ENCODE peak calls at places on chromosomes 6 and 20, in nine cellular contexts. E is prostate gland, S is uterus, B is spleen, I is Peyer's patch, V is ovary, U is HCT116, K is transverse colon, J is stomach. P is an unnamed sample. For H3K4me1, the result is how much of the 10 kb centered on the place peaks cover.

GRCh38 chr6:106167105-106167814 is 81.1 kb downstream of the PRDM1 start:
- DNase-seq in I (no peak), V (no peak), J (no peak), S (no peak), B (no peak), U (no peak), K (no peak), E (no peak), P (no peak)

GRCh38 chr20:56865055-56865454 is 235.9 kb downstream of the TFAP2C start:
- DNase-seq in B (no peak), U (no peak), V (no peak), E (peak), K (peak), I (no peak), S (no peak), J (no peak), P (no peak)

GRCh38 chr20:59783020-59784010 is 150.1 kb downstream of the SYCP2 start:
- DNase-seq in V (peak), S (peak), I (no peak), U (peak), K (peak), E (peak), B (no peak), J (peak), P (no peak)

GRCh38 chr6:91782789-91783188 is 1195.9 kb upstream of the MAP3K7 start:
- DNase-seq in K (no peak), U (no peak), I (no peak), S (no peak), B (no peak), V (no peak), E (no peak), J (no peak), P (no peak)

GRCh38 chr6:134466751-134467525 is 149.0 kb upstream of the SGK1 start:
- DNase-seq in S (no peak), B (no peak), V (no peak), E (no peak), K (no peak), J (no peak), U (no peak), I (no peak), P (no peak)

GRCh38 chr20:8305449-8305978 is 173.4 kb downstream of the PLCB1 start:
- DNase-seq in I (peak), U (peak), S (no peak), V (no peak), B (peak), J (peak), E (peak), K (peak), P (peak)

GRCh38 chr20:16257813-16258430 is 315.3 kb downstream of the KIF16B start:
- DNase-seq in K (no peak), S (no peak), J (no peak), E (no peak), I (no peak), U (no peak), V (no peak), B (no peak), P (no peak)

GRCh38 chr6:34227656-34228421 is 8.8 kb upstream of the HMGA1 start:
- DNase-seq in E (no peak), V (no peak), I (no peak), K (no peak), B (peak), J (no peak), U (no peak), S (no peak), P (peak)

GRCh38 chr20:35296101-35296554 is 3.9 kb upstream of the FAM83C start:
- DNase-seq in B (peak), I (no peak), U (no peak), E (no peak), K (no peak), S (no peak), V (no peak), J (no peak), P (no peak)

GRCh38 chr20:58084566-58084965 is 143.9 kb downstream of the ANKRD60 start:
- DNase-seq in U (no peak), K (no peak), I (no peak), B (no peak), V (no peak), J (no peak), E (no peak), S (no peak), P (no peak)

GRCh38 chr6:14290448-14291388 is 173.1 kb downstream of the CD83 start:
- DNase-seq in U (no peak), B (no peak), E (no peak), J (no peak), K (no peak), S (no peak), V (no peak), I (no peak), P (no peak)
- H3K4me1 ChIP-seq in U (under half), B (under half), E (under half), J (under half), K (under half), S (under half), V (under half), I (under half), P (under half)

GRCh38 chr6:35733633-35734032 is 3.2 kb upstream of the ARMC12 start:
- DNase-seq in S (no peak), E (peak), J (peak), K (no peak), V (no peak), B (peak), I (no peak), U (no peak), P (no peak)

GRCh38 chr6:35737413-35738211 is 780 bp downstream of the ARMC12 start:
- DNase-seq in B (peak), S (no peak), J (no peak), V (no peak), U (peak), I (no peak), K (no peak), E (peak), P (no peak)

GRCh38 chr6:35735452-35735851 is 1.4 kb upstream of the ARMC12 start:
- DNase-seq in J (peak), B (peak), E (peak), I (no peak), U (no peak), S (no peak), K (peak), V (peak), P (no peak)

GRCh38 chr6:35736982-35737412 is at the start of gene ARMC12:
- DNase-seq in V (no peak), I (no peak), K (no peak), S (no peak), U (no peak), J (no peak), B (peak), E (no peak), P (no peak)

GRCh38 chr6:35736293-35736894 is 438 bp upstream of the ARMC12 start:
- DNase-seq in V (peak), U (no peak), I (peak), J (peak), S (peak), K (peak), E (peak), B (peak), P (peak)
- TF ChIP-seq POLR2A in V (no peak), U (no peak), I (no peak), J (no peak), S (no peak), K (no peak), E (no peak), B (no peak), P (no peak)

GRCh38 chr20:64049887-64050260 is 435 bp upstream of the SOX18 start:
- DNase-seq in V (no peak), I (no peak), U (no peak), K (no peak), B (no peak), E (no peak), J (no peak), S (no peak), P (no peak)

GRCh38 chr20:64051033-64051452 is 1.6 kb upstream of the SOX18 start:
- DNase-seq in V (no peak), B (no peak), I (no peak), J (no peak), U (no peak), E (no peak), S (no peak), K (no peak), P (no peak)

GRCh38 chr20:64049060-64049886 is at the start of gene SOX18:
- DNase-seq in K (no peak), S (no peak), V (no peak), I (no peak), J (no peak), E (no peak), B (peak), U (no peak), P (no peak)

GRCh38 chr20:64051532-64052325 is 2.3 kb upstream of the SOX18 start:
- DNase-seq in S (no peak), J (no peak), B (peak), K (no peak), V (no peak), E (no peak), I (no peak), U (no peak), P (no peak)

DNA sequence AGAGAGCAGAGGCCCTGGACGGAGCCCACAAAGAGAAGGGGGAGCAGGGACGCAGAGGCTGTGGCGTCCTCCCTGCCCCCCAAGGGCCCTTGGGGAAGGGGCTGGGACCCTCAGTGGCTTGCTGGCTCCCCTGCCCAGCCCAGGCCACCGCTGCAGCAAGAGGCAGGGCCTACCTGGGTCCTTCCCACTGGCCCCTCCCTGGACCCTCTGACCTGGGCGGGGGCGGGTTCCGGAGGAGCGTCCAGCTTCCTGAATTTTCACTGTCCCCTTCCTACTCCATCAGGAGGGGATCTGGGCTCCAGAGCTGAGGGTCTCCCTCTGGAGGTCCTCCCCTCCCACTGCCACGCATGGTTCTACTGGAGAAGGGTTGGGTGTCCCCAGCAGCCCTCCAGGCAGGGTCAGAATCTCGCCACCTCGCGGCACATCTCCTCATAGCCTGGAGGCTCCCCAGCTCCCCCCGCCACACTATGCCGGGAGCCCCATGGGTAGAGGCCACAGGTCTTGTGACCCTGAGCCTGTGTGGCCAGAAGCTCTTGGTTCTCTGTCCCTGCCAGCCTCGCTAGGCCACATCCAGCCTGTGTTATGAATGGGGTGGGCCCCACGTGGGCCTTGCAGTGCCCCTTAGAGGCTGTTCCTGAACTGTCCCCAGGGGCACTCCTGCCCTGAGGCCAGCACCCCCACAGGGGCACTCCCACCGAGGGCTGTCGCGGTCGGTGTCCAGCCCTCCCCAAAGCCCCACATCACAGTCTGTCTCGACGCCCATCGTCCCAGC is 1.0 kb upstream of the SOX18 start:
- DNase-seq in I (no peak), E (no peak), V (no peak), U (no peak), B (no peak), J (no peak), K (no peak), S (no peak), P (no peak)
- TF ChIP-seq CTCF in I (no peak), E (no peak), V (no peak), U (no peak), B (no peak), J (no peak), K (no peak), S (no peak), P (no peak)

DNA sequence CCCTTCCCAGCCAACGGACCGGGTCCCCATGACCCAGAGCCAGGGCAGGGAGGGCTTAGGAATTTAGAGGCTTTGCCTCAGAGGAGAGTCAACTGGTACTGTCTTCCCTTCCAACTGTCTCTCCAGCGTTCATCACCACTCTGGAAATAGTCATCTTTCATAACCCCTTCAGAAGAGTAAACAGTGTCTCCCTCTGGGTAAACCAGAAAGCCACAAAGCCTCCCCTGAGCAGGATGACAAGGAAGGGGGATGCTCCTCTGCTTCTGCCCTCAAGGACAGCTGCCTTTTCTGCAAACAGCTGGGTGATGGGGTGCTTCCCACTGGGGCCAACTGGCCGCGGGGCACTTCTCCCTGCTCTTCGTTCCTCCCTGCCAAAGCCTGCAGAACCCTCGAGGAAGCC is 90.1 kb downstream of the PSMG4 start:
- DNase-seq in E (no peak), I (no peak), J (no peak), V (no peak), B (no peak), K (no peak), U (no peak), S (no peak), P (no peak)
- H3K4me1 ChIP-seq in E (under half), I (under half), J (under half), V (under half), B (under half), K (under half), U (under half), S (under half), P (under half)

GRCh38 chr6:31208506-31208905 is 38.0 kb upstream of the POU5F1 start:
- DNase-seq in E (no peak), K (no peak), I (no peak), V (no peak), S (no peak), J (no peak), U (no peak), B (no peak), P (no peak)

GRCh38 chr6:31204751-31205145 is 34.3 kb upstream of the POU5F1 start:
- DNase-seq in K (no peak), U (no peak), J (no peak), S (no peak), I (no peak), V (no peak), B (no peak), E (no peak), P (no peak)

GRCh38 chr6:31205638-31206037 is 35.2 kb upstream of the POU5F1 start:
- DNase-seq in I (no peak), K (no peak), V (no peak), E (no peak), B (no peak), J (no peak), U (no peak), S (no peak), P (no peak)

GRCh38 chr6:31202259-31203166 is 32.0 kb upstream of the POU5F1 start:
- DNase-seq in J (no peak), S (no peak), E (no peak), B (peak), K (no peak), V (no peak), I (no peak), U (no peak), P (no peak)

DNA sequence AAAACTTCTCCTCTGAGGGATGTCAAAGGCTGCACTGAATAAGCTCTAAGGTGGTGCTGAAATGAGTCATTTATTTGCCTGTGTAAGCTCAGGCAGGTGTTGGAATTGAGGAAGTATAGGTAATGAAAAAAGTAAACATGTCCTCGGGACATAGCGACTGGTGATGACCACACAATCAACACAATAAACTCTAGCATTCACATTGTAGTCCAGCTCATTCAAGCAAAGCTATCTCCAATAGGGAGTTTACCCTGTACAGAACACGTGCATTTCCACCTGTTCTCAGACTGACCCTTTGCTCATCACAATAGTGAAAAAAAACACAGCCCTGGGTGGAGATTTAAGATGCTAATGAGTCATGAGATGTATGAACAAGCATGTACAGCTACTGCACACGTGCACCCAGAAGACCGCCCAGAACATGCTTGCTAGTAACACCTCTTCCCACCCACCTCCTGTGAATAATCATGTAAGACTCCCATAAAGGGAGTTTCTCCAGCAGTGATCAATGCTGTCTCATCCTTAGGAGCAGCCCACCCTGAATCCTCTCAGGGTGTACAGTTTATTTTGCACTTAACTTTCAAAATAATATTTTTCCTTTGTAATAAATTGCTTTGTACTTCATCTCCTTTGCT is 33.0 kb upstream of the POU5F1 start:
- DNase-seq in U (peak), K (peak), E (peak), V (no peak), S (no peak), I (peak), B (no peak), J (no peak), P (no peak)
- TF ChIP-seq POLR2A in U (no peak), K (peak), E (peak), V (no peak), S (no peak), I (no peak), B (no peak), J (no peak), P (no peak)

GRCh38 chr6:43951756-43952675 is 175.2 kb downstream of the MRPL14 start:
- DNase-seq in V (no peak), B (no peak), K (no peak), U (no peak), J (no peak), E (no peak), S (peak), I (no peak), P (no peak)

GRCh38 chr6:43953794-43954310 is 173.4 kb downstream of the MRPL14 start:
- DNase-seq in K (no peak), B (no peak), U (no peak), I (no peak), E (no peak), V (peak), S (peak), J (no peak), P (peak)

GRCh38 chr6:43953256-43953655 is 174.0 kb downstream of the MRPL14 start:
- DNase-seq in J (no peak), I (no peak), B (no peak), S (no peak), V (no peak), K (no peak), U (no peak), E (no peak), P (no peak)

GRCh38 chr6:43951063-43951755 is 176.0 kb downstream of the MRPL14 start:
- DNase-seq in J (peak), I (no peak), E (no peak), K (peak), U (peak), B (peak), S (peak), V (peak), P (no peak)

GRCh38 chr6:43952746-43953145 is 174.5 kb downstream of the MRPL14 start:
- DNase-seq in V (no peak), B (no peak), S (peak), I (no peak), E (no peak), J (no peak), U (peak), K (no peak), P (no peak)
- TF ChIP-seq CTCF in V (no peak), B (no peak), S (no peak), I (no peak), E (no peak), J (no peak), U (peak), K (no peak), P (no peak)

GRCh38 chr6:139249387-139249786 is 42.4 kb downstream of the TXLNB start:
- DNase-seq in J (no peak), E (no peak), S (no peak), K (no peak), B (no peak), U (no peak), V (no peak), I (no peak), P (no peak)

GRCh38 chr6:139248911-139249310 is 42.9 kb downstream of the TXLNB start:
- DNase-seq in E (no peak), B (no peak), I (no peak), V (no peak), J (no peak), S (no peak), U (no peak), K (no peak), P (no peak)

GRCh38 chr6:139250296-139251274 is 41.2 kb downstream of the TXLNB start:
- DNase-seq in U (peak), S (peak), J (peak), I (peak), E (no peak), K (peak), B (peak), V (peak), P (peak)

GRCh38 chr6:139251377-139252017 is 40.3 kb downstream of the TXLNB start:
- DNase-seq in S (no peak), B (no peak), V (no peak), U (no peak), K (no peak), J (no peak), E (no peak), I (no peak), P (peak)

DNA sequence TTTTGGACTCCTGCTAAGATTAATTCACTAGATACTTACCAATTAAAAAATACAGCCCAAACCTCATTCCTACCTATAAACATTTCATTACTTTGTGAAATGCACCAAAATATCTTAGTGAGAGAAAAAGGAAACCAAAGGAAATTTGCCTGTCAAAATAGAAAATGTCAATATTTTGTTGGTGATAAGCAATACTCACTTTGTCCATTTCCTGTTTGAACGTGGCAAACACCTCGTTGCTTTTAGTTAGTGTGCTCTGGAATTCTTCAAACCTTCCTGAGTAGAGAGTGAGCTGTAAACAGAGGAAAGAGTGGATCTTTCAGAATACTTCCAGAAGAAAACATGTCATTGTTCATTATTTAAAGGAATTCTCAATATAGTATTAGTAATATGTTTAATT is 44.2 kb downstream of the TXLNB start:
- DNase-seq in U (no peak), E (no peak), I (no peak), B (no peak), J (no peak), V (no peak), K (no peak), S (no peak), P (no peak)
- H3K4me1 ChIP-seq in U (under half), E (under half), I (under half), B (under half), J (under half), V (under half), K (under half), S (under half), P (under half)

GRCh38 chr6:37007340-37008043 is 2.0 kb downstream of the FGD2 start:
- DNase-seq in U (no peak), S (no peak), B (no peak), V (no peak), E (no peak), I (peak), K (peak), J (no peak), P (no peak)
- TF ChIP-seq POLR2A in U (no peak), S (no peak), B (no peak), V (no peak), E (no peak), I (no peak), K (peak), J (no peak), P (no peak)

GRCh38 chr20:6469695-6470094 is 297.8 kb upstream of the BMP2 start:
- DNase-seq in S (no peak), J (no peak), I (no peak), V (no peak), U (no peak), E (no peak), K (no peak), B (no peak), P (no peak)
- TF ChIP-seq CTCF in S (no peak), J (no peak), I (no peak), V (no peak), U (no peak), E (no peak), K (no peak), B (no peak), P (no peak)